ENCODE peak calls at places on chromosomes 16 and 17, in eight cellular contexts. F, D, C, W, E, H, A and N are unnamed samples.

GRCh38 chr17:47703191-47703591 is 9.2 kb downstream of the TBKBP1 start:
- DNase-seq in C (no peak), A (no peak), E (no peak), D (no peak), F (no peak), W (no peak), H (no peak), N (peak)

GRCh38 chr17:65413390-65413789 is 148.1 kb downstream of the AXIN2 start:
- DNase-seq in H (no peak), C (no peak), A (no peak), E (no peak), D (no peak), W (no peak), F (no peak), N (no peak)

GRCh38 chr17:15485045-15485444 is 17.6 kb upstream of the CDRT4 start:
- DNase-seq in H (no peak), E (no peak), F (no peak), W (no peak), D (no peak), C (no peak), A (no peak), N (no peak)

GRCh38 chr16:23469814-23470213 is 16.8 kb upstream of the COG7 start:
- DNase-seq in H (no peak), C (peak), F (no peak), E (no peak), A (no peak), D (no peak), W (no peak), N (no peak)

GRCh38 chr16:81738831-81739496 is 40.1 kb upstream of the PLCG2 start:
- DNase-seq in W (no peak), D (peak), A (peak), F (no peak), E (no peak), H (no peak), C (no peak), N (no peak)

GRCh38 chr17:1434150-1434549 is 21.9 kb downstream of the CRK start:
- DNase-seq in W (no peak), E (peak), C (no peak), F (no peak), H (no peak), A (no peak), D (no peak), N (no peak)

GRCh38 chr17:46818319-46818928 is at the start of gene WNT3:
- DNase-seq in D (peak), F (peak), W (no peak), C (no peak), E (no peak), H (no peak), A (peak), N (peak)

GRCh38 chr17:82384730-82385429 is 13.3 kb downstream of the UTS2R start:
- DNase-seq in W (no peak), C (no peak), H (peak), A (no peak), D (no peak), E (peak), F (no peak), N (peak)

GRCh38 chr16:74226361-74226979 is 70.1 kb upstream of the PSMD7 start:
- DNase-seq in H (no peak), F (no peak), W (peak), C (no peak), A (no peak), D (no peak), E (no peak), N (no peak)

GRCh38 chr16:51276335-51276734 is 125.3 kb upstream of the SALL1 start:
- DNase-seq in A (no peak), C (no peak), D (peak), W (no peak), F (no peak), H (no peak), E (no peak), N (no peak)

GRCh38 chr17:80030730-80031410 is 4.8 kb downstream of the TBC1D16 start:
- DNase-seq in E (peak), H (peak), C (peak), A (no peak), F (no peak), D (no peak), W (no peak), N (no peak)

GRCh38 chr16:82636485-82636884 is 9.7 kb downstream of the CDH13 start:
- DNase-seq in C (no peak), E (no peak), A (no peak), H (no peak), F (no peak), W (no peak), D (no peak), N (no peak)

GRCh38 chr16:72284042-72284789 is 112.3 kb upstream of the PMFBP1 start:
- DNase-seq in E (no peak), C (no peak), W (no peak), D (no peak), A (no peak), H (no peak), F (no peak), N (no peak)

GRCh38 chr16:29898786-29899515 is 399 bp downstream of the SEZ6L2 start:
- DNase-seq in D (peak), C (no peak), A (no peak), F (no peak), W (peak), E (peak), H (no peak), N (no peak)